ENCODE peak calls at places on chromosome 13, in four cellular contexts. N, R, H and I are unnamed samples. For H3K4me1, the result is how much of the 10 kb centered on the place peaks cover.

GRCh38 chr13:107832521-107833095 is 382.7 kb downstream of the LIG4 start:
- DNase-seq in N (no peak), R (no peak), H (no peak), I (no peak)

GRCh38 chr13:51180853-51181511 is 41.2 kb upstream of the FAM124A start:
- DNase-seq in N (no peak), R (no peak), H (no peak), I (no peak)

GRCh38 chr13:95498886-95499285 is 53.6 kb upstream of the CLDN10 start:
- DNase-seq in N (no peak), R (no peak), H (no peak), I (no peak)

GRCh38 chr13:78604782-78605611 is 1.6 kb upstream of the POU4F1 start:
- DNase-seq in N (peak), R (no peak), H (no peak), I (peak)

GRCh38 chr13:100298116-100298681 is 209.3 kb downstream of the PCCA start:
- DNase-seq in N (no peak), R (no peak), H (peak), I (no peak)

GRCh38 chr13:113118328-113119021 is 4.1 kb upstream of the F10 start:
- DNase-seq in N (no peak), R (no peak), H (no peak), I (no peak)

GRCh38 chr13:77476456-77476855 is 59.0 kb upstream of the SCEL start:
- DNase-seq in N (no peak), R (no peak), H (no peak), I (no peak)

GRCh38 chr13:85137516-85137915 is 661.7 kb downstream of the SLITRK6 start:
- DNase-seq in N (no peak), R (no peak), H (no peak), I (no peak)

GRCh38 chr13:51726446-51727185 is 77.3 kb downstream of the DHRS12 start:
- DNase-seq in N (no peak), R (no peak), H (peak), I (peak)

GRCh38 chr13:83498486-83499190 is 383.6 kb downstream of the SLITRK1 start:
- DNase-seq in N (no peak), R (no peak), H (no peak), I (peak)

GRCh38 chr13:104979281-104979680 is 1556.2 kb downstream of the EFNB2 start:
- DNase-seq in N (no peak), R (no peak), H (no peak), I (no peak)

GRCh38 chr13:61148211-61148610 is 267.4 kb downstream of the PCDH20 start:
- DNase-seq in N (no peak), R (no peak), H (no peak), I (no peak)

GRCh38 chr13:44989071-44989889 is at the start of the genes GPALPP1 and NUFIP1:
- DNase-seq in N (peak), R (peak), H (peak), I (peak)

DNA sequence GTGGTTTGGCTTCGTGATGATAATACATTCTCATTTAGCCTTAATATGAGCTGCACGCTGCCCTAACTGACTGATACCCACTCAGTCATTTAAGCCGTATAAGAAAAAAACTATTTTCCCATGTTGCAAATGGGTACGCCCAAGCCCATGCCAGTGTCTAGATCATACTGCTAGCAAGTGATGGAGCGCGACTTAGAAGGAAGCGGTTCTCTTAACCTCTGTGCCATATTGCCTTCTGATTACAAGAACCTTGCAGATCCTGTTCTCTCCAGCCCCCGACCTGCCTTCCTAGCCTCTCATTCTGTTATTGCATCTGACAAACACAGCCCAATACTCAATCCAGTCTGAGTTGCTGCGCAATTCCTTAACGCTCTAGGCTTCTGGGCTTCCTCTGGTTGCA is 603 bp downstream of the GPALPP1 start:
- DNase-seq in N (no peak), R (no peak), H (no peak), I (no peak)
- H3K4me1 ChIP-seq in N (under half), R (under half), H (under half), I (under half)

DNA sequence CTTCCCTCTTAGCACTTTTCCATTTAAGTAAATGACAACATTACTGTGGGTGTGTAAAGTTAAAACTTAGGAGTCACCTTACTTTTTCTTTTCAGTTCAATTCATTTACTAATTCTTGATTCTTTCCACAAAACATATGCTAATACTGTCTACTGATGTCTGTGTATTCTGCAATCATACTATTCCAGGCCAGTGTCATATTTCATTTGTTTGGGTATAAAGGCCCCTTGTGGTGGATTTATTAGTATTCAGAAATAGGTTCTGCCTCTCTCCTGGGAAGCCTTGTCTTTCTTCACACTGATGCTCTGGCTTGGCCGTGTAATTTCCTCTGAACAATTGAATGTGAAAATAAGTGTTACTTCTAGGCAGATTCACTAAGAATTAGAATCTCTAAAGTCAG is 621.9 kb upstream of the SPRY2 start:
- DNase-seq in N (no peak), R (no peak), H (peak), I (no peak)
- TF ChIP-seq FOS in N (no peak), R (no peak), H (no peak), I (no peak)

DNA sequence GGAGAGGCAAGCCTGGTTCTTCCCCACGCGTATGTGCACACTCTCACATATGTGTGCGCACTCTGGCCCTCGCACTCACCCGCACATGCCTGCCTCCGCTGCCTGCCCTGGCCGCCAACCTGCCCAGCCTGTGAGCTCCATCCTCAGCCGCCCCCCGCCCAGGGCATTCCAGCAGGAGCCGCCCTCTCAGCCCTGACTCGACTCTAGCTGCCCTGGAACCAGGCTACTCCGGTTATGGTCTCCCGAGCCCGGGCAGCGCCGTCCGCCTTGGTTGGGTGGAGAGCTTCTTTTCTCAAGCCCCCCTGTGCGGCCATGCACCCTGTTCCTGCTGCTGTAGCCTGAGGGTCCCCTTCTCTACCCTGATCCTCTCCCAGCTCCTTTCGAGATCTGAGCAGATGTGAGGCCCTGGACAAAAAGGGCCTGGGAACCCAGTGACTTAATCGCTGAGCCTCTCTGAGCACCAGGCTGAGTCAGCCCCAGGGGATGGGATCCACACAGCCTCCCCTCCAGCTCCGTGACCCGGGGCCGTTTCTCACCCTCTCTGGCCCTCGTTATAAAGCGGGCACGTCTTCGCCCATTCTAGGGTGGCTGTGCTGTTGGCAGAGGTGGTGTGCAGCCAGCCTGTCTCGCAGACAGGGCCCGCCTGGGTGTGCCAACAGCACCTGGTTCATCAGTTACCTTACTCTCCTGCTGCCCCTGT is 191.5 kb downstream of the TEX29 start:
- DNase-seq in N (no peak), R (no peak), H (no peak), I (no peak)
- H3K4me1 ChIP-seq in N (under half), R (under half), H (under half), I (under half)

GRCh38 chr13:110063490-110063889 is 243.5 kb downstream of the COL4A1 start:
- DNase-seq in N (no peak), R (no peak), H (no peak), I (no peak)
- TF ChIP-seq FOS in N (no peak), R (no peak), H (no peak), I (no peak)

DNA sequence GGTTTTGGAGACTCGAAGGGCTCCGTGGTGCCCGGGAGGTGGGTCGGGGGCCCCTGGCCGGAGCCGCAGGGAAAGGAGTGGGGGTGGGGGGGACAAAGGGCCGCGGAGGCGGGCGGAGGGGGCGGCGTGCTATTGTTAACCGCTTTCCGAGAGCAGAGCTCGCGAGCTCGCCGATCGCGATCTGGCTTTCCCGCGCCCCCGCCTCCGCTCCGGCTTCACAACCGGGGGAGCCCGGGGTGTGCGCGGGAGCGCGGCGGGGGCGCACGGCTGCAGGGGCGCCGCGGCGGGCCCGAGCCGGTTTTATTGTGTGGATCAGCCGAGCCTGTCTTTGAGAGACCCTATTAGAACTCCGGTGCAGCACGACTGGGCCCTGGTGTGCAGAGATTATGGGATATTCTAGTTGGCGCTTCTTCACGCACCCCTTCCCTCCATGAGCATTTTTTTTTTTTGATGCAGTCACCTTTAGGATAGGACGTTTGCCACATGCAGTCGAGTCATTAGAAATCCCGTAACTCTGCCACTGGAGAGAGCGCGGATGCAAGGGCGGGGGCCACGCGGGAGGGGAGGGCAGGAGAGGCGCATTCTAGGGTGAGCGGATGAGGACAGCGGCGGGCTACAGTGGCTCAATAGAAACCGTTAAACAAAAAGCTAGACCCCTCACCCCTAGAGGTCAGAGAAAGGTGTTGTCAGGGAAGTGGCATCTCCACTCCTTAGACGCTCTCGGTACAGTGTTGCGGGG is 3.6 kb downstream of the FGF9 start:
- DNase-seq in N (peak), R (no peak), H (no peak), I (no peak)
- H3K4me1 ChIP-seq in N (under half), R (under half), H (under half), I (under half)